ENCODE peak calls at places on chromosomes 3 and 15, in six cellular contexts. One of them, this sample, is unnamed.

GRCh38 chr3:17033516-17034168 is 148.9 kb downstream of the PLCL2 start:
- DNase-seq in GM13976: no peak
- DNase-seq in nephron progenitor cell: no peak
- DNase-seq in lower leg skin: no peak
- DNase-seq in psoas muscle: no peak
- DNase-seq in DND-41: no peak
- DNase-seq in this sample: peak

GRCh38 chr3:130258532-130258952 is 86.9 kb upstream of the COL6A5 start:
- DNase-seq in GM13976: no peak
- DNase-seq in lower leg skin: peak
- DNase-seq in nephron progenitor cell: no peak
- DNase-seq in DND-41: no peak
- DNase-seq in psoas muscle: peak
- DNase-seq in this sample: no peak

GRCh38 chr3:195764961-195765706 is 44.4 kb downstream of the MUC20 start:
- DNase-seq in nephron progenitor cell: no peak
- DNase-seq in DND-41: no peak
- DNase-seq in psoas muscle: no peak
- DNase-seq in GM13976: no peak
- DNase-seq in lower leg skin: no peak
- DNase-seq in this sample: no peak

GRCh38 chr3:25723802-25724201 is 59.1 kb upstream of the TOP2B start:
- DNase-seq in lower leg skin: no peak
- DNase-seq in nephron progenitor cell: no peak
- DNase-seq in psoas muscle: no peak
- DNase-seq in GM13976: peak
- DNase-seq in DND-41: no peak
- DNase-seq in this sample: no peak

GRCh38 chr15:78167227-78167888 is 18.2 kb downstream of the IDH3A start:
- DNase-seq in psoas muscle: no peak
- DNase-seq in GM13976: peak
- DNase-seq in nephron progenitor cell: no peak
- DNase-seq in DND-41: peak
- DNase-seq in lower leg skin: no peak
- DNase-seq in this sample: no peak

GRCh38 chr3:177346878-177347277 is 149.6 kb upstream of the TBL1XR1 start:
- DNase-seq in psoas muscle: no peak
- DNase-seq in GM13976: no peak
- DNase-seq in DND-41: no peak
- DNase-seq in lower leg skin: no peak
- DNase-seq in nephron progenitor cell: no peak
- DNase-seq in this sample: no peak

GRCh38 chr15:59762558-59762957 is 73.4 kb upstream of the BNIP2 start:
- DNase-seq in psoas muscle: no peak
- DNase-seq in nephron progenitor cell: no peak
- DNase-seq in lower leg skin: no peak
- DNase-seq in GM13976: no peak
- DNase-seq in DND-41: no peak
- DNase-seq in this sample: no peak

GRCh38 chr3:39972508-39972907 is 163.1 kb downstream of the MYRIP start:
- DNase-seq in nephron progenitor cell: no peak
- DNase-seq in lower leg skin: no peak
- DNase-seq in GM13976: no peak
- DNase-seq in DND-41: no peak
- DNase-seq in psoas muscle: no peak
- DNase-seq in this sample: no peak

GRCh38 chr3:111714305-111714704 is 119.2 kb upstream of the ZBED2 start:
- DNase-seq in nephron progenitor cell: no peak
- DNase-seq in DND-41: no peak
- DNase-seq in GM13976: no peak
- DNase-seq in psoas muscle: no peak
- DNase-seq in lower leg skin: no peak
- DNase-seq in this sample: no peak

GRCh38 chr15:20645956-20646355 is 104.4 kb upstream of the GOLGA6L6 start:
- DNase-seq in nephron progenitor cell: no peak
- DNase-seq in DND-41: peak
- DNase-seq in psoas muscle: no peak
- DNase-seq in GM13976: no peak
- DNase-seq in lower leg skin: peak
- DNase-seq in this sample: peak

GRCh38 chr3:99776516-99777209 is 41.0 kb upstream of the CMSS1 start:
- DNase-seq in GM13976: no peak
- DNase-seq in psoas muscle: no peak
- DNase-seq in nephron progenitor cell: no peak
- DNase-seq in DND-41: no peak
- DNase-seq in lower leg skin: no peak
- DNase-seq in this sample: no peak

GRCh38 chr15:96329403-96329981 is 1.0 kb upstream of the NR2F2 start:
- DNase-seq in DND-41: no peak
- DNase-seq in lower leg skin: no peak
- DNase-seq in GM13976: no peak
- DNase-seq in psoas muscle: no peak
- DNase-seq in nephron progenitor cell: no peak
- DNase-seq in this sample: no peak

DNA sequence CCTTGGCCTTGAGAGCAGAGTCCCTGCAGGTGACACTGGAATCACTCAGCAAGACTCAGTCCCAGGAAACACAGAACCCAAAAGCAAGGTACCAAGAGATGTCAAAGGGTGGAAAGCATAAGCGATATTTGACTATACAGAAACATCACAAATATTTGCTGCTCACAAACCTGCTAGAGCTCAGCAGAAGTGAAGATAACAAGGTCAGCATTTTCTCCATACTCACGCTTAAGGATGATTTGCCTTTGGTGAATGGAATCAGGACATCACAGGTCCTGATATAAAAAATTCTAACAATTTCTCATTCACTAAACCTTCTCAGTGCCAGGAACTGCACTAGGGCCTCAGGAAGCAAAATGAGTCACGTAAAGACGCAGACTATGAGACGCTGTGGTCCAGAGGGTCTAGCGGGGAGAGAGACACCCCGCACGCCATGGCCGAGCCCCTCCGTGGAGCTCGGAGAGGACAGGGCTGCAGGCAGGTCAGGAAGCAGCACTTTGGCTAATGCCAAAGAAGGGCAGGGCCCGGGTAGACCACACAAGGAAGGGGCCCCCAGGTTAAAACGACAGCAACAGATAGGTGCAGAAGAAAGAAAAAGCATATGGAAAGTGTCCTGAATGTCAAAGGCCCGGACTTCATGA is 10.7 kb downstream of the PCSK6 start:
- DNase-seq in lower leg skin: no peak
- DNase-seq in nephron progenitor cell: no peak
- DNase-seq in GM13976: no peak
- DNase-seq in psoas muscle: no peak
- DNase-seq in DND-41: no peak
- DNase-seq in this sample: no peak
- TF ChIP-seq CTCF in lower leg skin: no peak
- TF ChIP-seq CTCF in nephron progenitor cell: no peak
- TF ChIP-seq CTCF in GM13976: no peak
- TF ChIP-seq CTCF in psoas muscle: no peak
- TF ChIP-seq CTCF in DND-41: no peak
- TF ChIP-seq CTCF in this sample: no peak

GRCh38 chr3:82707035-82707434 is 945.6 kb upstream of the GBE1 start:
- DNase-seq in nephron progenitor cell: peak
- DNase-seq in DND-41: peak
- DNase-seq in GM13976: no peak
- DNase-seq in psoas muscle: no peak
- DNase-seq in lower leg skin: no peak
- DNase-seq in this sample: no peak
- TF ChIP-seq CTCF in nephron progenitor cell: no peak
- TF ChIP-seq CTCF in DND-41: peak
- TF ChIP-seq CTCF in GM13976: no peak
- TF ChIP-seq CTCF in psoas muscle: no peak
- TF ChIP-seq CTCF in lower leg skin: no peak
- TF ChIP-seq CTCF in this sample: no peak

DNA sequence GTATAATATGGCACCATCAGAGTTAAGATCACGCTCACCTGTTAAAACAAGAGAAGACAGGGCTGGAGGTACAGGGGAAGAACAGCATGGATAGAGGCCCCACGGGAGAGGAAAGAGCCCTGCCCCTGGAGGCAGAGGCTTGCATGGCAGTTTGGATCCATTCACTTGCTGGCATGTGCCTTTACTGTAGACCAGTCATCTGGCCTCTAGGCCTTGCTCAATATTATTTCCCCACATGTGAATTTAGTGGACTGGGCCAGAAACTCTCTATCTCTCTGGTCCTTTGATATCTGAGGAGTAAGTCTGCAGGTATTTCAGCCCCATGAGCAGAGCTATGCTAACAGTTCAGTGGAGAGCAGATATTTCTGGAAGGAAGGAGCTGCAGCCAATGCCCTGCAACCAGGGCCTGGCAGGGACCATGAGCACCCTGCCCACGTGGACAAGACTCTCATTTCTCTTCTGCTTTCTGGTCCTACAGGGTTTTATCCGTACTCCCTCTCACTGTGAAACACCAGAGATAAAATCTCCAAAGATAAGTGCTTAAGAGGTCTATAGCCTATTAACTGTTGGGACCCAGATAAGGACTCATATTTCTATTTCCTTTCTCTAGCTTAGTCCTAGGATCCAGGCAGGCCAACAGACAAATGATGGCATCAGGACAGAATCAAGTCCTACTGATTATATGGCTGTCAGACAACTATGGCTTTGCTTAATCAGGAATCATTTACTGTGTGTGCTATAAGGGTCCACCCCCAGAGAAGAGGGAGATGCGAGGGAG is 65.0 kb downstream of the CLDN11 start:
- DNase-seq in GM13976: no peak
- DNase-seq in psoas muscle: no peak
- DNase-seq in nephron progenitor cell: no peak
- DNase-seq in DND-41: no peak
- DNase-seq in lower leg skin: no peak
- DNase-seq in this sample: no peak
- TF ChIP-seq CTCF in GM13976: no peak
- TF ChIP-seq CTCF in psoas muscle: no peak
- TF ChIP-seq CTCF in nephron progenitor cell: no peak
- TF ChIP-seq CTCF in DND-41: peak
- TF ChIP-seq CTCF in lower leg skin: no peak
- TF ChIP-seq CTCF in this sample: no peak

GRCh38 chr3:102529452-102529851 is 94.6 kb downstream of the ZPLD1 start:
- DNase-seq in DND-41: no peak
- DNase-seq in psoas muscle: no peak
- DNase-seq in GM13976: no peak
- DNase-seq in lower leg skin: peak
- DNase-seq in nephron progenitor cell: peak
- DNase-seq in this sample: no peak
- TF ChIP-seq CTCF in DND-41: peak
- TF ChIP-seq CTCF in psoas muscle: peak
- TF ChIP-seq CTCF in GM13976: no peak
- TF ChIP-seq CTCF in lower leg skin: no peak
- TF ChIP-seq CTCF in nephron progenitor cell: peak
- TF ChIP-seq CTCF in this sample: no peak

GRCh38 chr3:115085197-115085865 is 61.8 kb downstream of the ZBTB20 start:
- DNase-seq in nephron progenitor cell: no peak
- DNase-seq in DND-41: no peak
- DNase-seq in lower leg skin: no peak
- DNase-seq in GM13976: no peak
- DNase-seq in psoas muscle: no peak
- DNase-seq in this sample: no peak
- TF ChIP-seq CTCF in nephron progenitor cell: peak
- TF ChIP-seq CTCF in DND-41: peak
- TF ChIP-seq CTCF in lower leg skin: no peak
- TF ChIP-seq CTCF in GM13976: no peak
- TF ChIP-seq CTCF in psoas muscle: peak
- TF ChIP-seq CTCF in this sample: no peak

DNA sequence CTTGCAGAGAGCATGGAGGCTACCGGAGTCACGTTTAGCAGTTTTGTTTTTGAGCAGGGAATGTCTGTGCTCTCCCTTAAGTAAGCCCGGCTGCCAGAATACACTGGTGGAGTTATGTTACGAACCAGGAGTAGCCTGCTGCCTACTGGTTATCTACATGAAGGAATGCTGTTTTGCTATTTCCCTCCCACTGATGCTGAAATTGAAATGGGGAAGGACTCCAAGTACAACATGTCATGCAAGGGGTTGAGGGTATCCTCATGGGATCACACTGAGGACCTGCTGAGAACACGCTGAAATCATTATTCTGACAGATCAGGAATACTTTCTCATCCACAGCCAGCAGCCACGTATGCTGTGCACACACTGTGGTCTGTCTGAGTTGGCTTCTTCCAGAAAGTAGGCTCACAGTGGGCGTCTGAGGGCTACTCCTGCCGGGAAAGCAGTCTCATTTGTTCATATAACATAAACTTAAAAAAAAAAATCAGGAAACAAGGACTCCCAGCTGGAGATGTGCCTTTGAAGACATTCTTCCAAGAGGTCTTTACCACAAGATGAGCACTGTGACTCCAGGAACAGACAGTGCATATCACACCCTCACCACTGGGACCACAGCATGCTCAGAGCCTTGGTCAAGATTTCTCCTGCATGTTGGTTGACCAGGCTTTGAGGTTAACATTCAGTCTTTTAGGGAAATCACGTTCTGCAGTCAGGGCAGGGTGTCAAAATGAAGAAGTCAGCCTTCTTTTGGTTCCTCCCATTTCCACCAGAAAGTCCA is 300.4 kb upstream of the RASGRP1 start:
- DNase-seq in DND-41: no peak
- DNase-seq in lower leg skin: peak
- DNase-seq in psoas muscle: peak
- DNase-seq in GM13976: no peak
- DNase-seq in nephron progenitor cell: no peak
- DNase-seq in this sample: no peak
- TF ChIP-seq CTCF in DND-41: no peak
- TF ChIP-seq CTCF in lower leg skin: no peak
- TF ChIP-seq CTCF in psoas muscle: no peak
- TF ChIP-seq CTCF in GM13976: no peak
- TF ChIP-seq CTCF in nephron progenitor cell: no peak
- TF ChIP-seq CTCF in this sample: no peak

GRCh38 chr3:42118762-42119361 is 27.7 kb downstream of the TRAK1 start:
- DNase-seq in nephron progenitor cell: peak
- DNase-seq in GM13976: peak
- DNase-seq in lower leg skin: no peak
- DNase-seq in DND-41: peak
- DNase-seq in psoas muscle: no peak
- DNase-seq in this sample: no peak
- TF ChIP-seq CTCF in nephron progenitor cell: peak
- TF ChIP-seq CTCF in GM13976: peak
- TF ChIP-seq CTCF in lower leg skin: no peak
- TF ChIP-seq CTCF in DND-41: peak
- TF ChIP-seq CTCF in psoas muscle: peak
- TF ChIP-seq CTCF in this sample: no peak

DNA sequence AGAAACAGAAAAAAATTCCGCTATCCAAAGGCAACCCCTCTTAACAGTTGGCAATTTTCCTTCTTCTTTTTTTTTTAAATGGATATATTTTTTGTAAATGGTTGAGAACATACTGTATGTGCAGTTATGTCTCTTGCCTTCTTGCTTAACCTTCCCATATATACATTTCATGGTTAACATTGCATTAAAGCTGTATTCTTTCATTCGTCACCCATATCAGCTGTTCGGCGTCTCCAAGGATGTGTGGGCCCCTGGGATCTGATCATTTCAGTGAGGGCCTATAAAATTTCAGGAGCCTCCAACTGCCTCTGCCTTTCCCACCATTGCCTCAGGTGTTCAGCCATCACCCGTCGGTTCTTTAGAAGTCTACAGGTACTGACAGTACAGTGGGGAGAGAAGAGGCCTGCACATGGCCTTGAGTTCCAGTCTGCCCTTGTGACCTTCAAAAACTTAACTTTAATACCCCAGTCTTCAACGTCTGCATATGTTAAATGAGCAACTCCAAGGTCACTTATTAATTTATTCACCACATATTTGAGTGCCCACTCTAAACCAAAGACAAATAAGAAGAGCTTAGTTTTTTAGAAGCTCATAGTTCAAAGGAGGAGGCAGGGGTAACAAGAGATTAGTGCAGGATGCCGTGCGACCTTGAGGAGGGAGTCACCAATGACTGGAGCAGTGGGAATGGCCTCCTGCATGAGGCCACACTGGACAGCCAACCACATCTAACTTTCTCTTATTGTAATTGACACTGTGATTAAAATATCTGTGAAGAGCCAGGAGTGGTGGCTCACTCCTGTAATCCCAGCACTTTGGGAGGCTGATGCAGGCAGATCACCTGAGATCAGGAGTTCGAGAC is 6.9 kb downstream of the ST6GAL1 start:
- DNase-seq in nephron progenitor cell: no peak
- DNase-seq in lower leg skin: no peak
- DNase-seq in psoas muscle: no peak
- DNase-seq in GM13976: no peak
- DNase-seq in DND-41: no peak
- DNase-seq in this sample: no peak
- TF ChIP-seq CTCF in nephron progenitor cell: no peak
- TF ChIP-seq CTCF in lower leg skin: no peak
- TF ChIP-seq CTCF in psoas muscle: no peak
- TF ChIP-seq CTCF in GM13976: no peak
- TF ChIP-seq CTCF in DND-41: no peak
- TF ChIP-seq CTCF in this sample: no peak

This sample was measured in natural killer cell.